ENCODE peak calls at places on chromosomes 5 and 9, in ten cellular contexts. Z, I, O, N, T, W, F, V, C and G are unnamed samples.
A peak's percentile ranks its signal among the peaks of the same experiment; 100 is the strongest.

GRCh38 chr5:33761139-33761538 is 130.7 kb downstream of the ADAMTS12 start:
- DNase-seq in N (no peak), V (no peak), T (peak; percentile 46), Z (no peak), W (no peak), I (peak; percentile 40), C (no peak), O (no peak), F (peak; percentile 35), G (no peak)

GRCh38 chr9:99680191-99680590 is 141.5 kb upstream of the NR4A3 start:
- DNase-seq in Z (no peak), I (no peak), N (no peak), F (peak; percentile 54), V (no peak), W (no peak), T (peak; percentile 64), C (no peak), O (no peak), G (peak; percentile 26)

GRCh38 chr5:10524376-10525123 is 39.3 kb upstream of the ANKRD33B start:
- DNase-seq in O (no peak), W (peak; percentile 41), F (peak; percentile 94), I (peak; percentile 50), T (peak; percentile 97), Z (no peak), C (no peak), N (no peak), V (no peak), G (peak; percentile 95)

GRCh38 chr9:115657695-115658094 is 495.9 kb upstream of the PAPPA start:
- DNase-seq in W (no peak), F (no peak), V (no peak), C (no peak), O (no peak), N (no peak), T (no peak), I (no peak), Z (no peak), G (no peak)

GRCh38 chr5:116990010-116990409 is 415.4 kb upstream of the SEMA6A start:
- DNase-seq in I (no peak), W (peak; percentile 39), C (no peak), O (no peak), V (no peak), Z (no peak), F (peak; percentile 5), N (peak; percentile 7), T (no peak), G (no peak)

GRCh38 chr9:93960971-93961841 is 6.1 kb upstream of the BARX1 start:
- DNase-seq in I (no peak), T (no peak), Z (no peak), V (peak; percentile 63), O (no peak), W (no peak), N (no peak), C (no peak), F (no peak), G (no peak)

GRCh38 chr5:145543968-145544367 is 291.2 kb downstream of the PRELID2 start:
- DNase-seq in C (no peak), O (no peak), N (no peak), F (no peak), T (no peak), Z (no peak), I (no peak), V (no peak), W (no peak), G (no peak)

GRCh38 chr5:176899946-176900782 is 1.0 kb upstream of the HK3 start:
- DNase-seq in Z (no peak), V (peak; percentile 53), O (no peak), N (no peak), I (no peak), W (no peak), F (no peak), C (no peak), T (peak; percentile 26), G (no peak)

GRCh38 chr5:181028032-181028819 is 11.8 kb upstream of the BTNL9 start:
- DNase-seq in T (no peak), N (no peak), F (no peak), V (no peak), C (no peak), I (no peak), O (no peak), Z (peak; percentile 24), W (no peak), G (no peak)

GRCh38 chr5:181020716-181021115 is 19.4 kb upstream of the BTNL9 start:
- DNase-seq in I (no peak), O (no peak), N (no peak), T (no peak), Z (peak; percentile 85), F (no peak), V (no peak), W (no peak), C (no peak), G (no peak)

GRCh38 chr5:181027452-181028031 is 12.5 kb upstream of the BTNL9 start:
- DNase-seq in N (no peak), F (no peak), C (no peak), Z (no peak), T (no peak), W (no peak), V (no peak), O (no peak), I (no peak), G (no peak)

GRCh38 chr5:181024245-181025029 is 15.6 kb upstream of the BTNL9 start:
- DNase-seq in W (no peak), C (no peak), Z (no peak), F (no peak), V (no peak), T (no peak), O (no peak), N (no peak), I (no peak), G (no peak)
- H3K4me3 ChIP-seq in W (no peak overlapping the region), C (no peak overlapping the region), Z (no peak overlapping the region), F (no peak overlapping the region), V (no peak overlapping the region), T (no peak overlapping the region), O (no peak overlapping the region), N (no peak overlapping the region), I (no peak overlapping the region), G (no peak overlapping the region)

GRCh38 chr9:109968702-109969450 is 188.9 kb downstream of the PALM2AKAP2 start:
- DNase-seq in T (peak; percentile 63), F (peak; percentile 37), O (no peak), W (no peak), I (peak; percentile 55), N (peak; percentile 11), Z (peak; percentile 32), C (no peak), V (no peak), G (no peak)
- TF ChIP-seq CTCF in T (peak; percentile 14), F (peak; percentile 39), O (peak; percentile 21), W (no peak), I (peak; percentile 43), N (peak; percentile 44), Z (peak; percentile 29), C (no peak), V (no peak), G (peak; percentile 17)

GRCh38 chr9:35684921-35685320 is 4.8 kb downstream of the TPM2 start:
- DNase-seq in V (no peak), C (no peak), I (no peak), O (no peak), T (no peak), F (no peak), N (no peak), Z (no peak), W (no peak), G (no peak)

GRCh38 chr9:35685506-35685905 is 4.2 kb downstream of the TPM2 start:
- DNase-seq in T (no peak), Z (no peak), I (no peak), F (no peak), V (no peak), W (no peak), N (no peak), O (no peak), C (no peak), G (no peak)

GRCh38 chr9:35687972-35688557 is 1.7 kb downstream of the TPM2 start:
- DNase-seq in O (no peak), C (no peak), W (no peak), T (no peak), I (no peak), V (no peak), Z (no peak), N (peak; percentile 22), F (no peak), G (no peak)

GRCh38 chr9:35687306-35687705 is 2.4 kb downstream of the TPM2 start:
- DNase-seq in O (no peak), F (no peak), W (no peak), I (no peak), C (no peak), T (no peak), N (peak; percentile 59), V (no peak), Z (no peak), G (no peak)

DNA sequence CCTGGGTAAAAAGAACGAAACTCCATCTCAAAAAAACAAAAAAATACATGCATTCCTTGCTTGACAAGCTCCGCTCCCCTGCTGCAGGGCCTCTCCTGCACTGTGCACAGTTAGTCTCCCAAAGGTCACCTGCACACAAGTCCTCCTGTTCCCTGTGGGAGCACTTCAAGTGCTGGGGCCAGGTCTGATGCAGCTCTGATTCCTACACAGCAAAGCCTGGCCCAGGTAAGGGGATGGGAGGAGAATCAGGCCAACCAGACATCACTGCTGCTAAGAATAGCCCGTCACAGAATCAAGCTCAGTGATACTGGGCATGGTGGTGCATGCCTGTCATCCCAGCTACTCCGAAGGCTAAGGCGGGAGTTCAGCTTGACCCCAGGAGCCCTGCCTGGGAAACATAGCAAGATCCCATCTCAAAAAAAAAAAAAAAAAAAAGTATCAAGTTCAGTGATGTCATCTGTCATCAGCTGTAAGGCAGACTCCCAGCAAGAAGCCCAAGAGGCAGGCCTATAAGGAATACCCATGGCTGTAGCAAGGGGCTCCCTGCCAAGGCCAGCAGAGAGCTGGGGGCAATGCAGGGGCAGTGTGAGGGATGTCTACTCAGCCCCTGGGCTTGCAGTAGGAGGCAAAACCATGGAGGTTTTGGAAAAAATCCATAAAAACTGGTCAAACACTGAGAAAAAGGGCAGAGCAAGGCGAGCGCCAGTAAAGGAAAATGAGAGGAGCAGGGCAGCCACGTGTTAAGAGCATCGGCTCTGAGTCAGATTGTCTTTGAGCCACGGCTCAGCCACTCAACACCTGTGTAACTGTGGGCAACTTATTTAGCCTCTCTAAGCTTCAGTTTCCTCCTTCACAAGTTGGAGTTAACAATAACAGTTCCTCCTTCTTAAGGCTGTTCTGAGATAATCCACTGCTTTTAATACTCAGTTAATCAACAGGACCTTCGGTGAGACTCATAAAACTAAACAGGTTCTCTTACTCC is 3.2 kb downstream of the TPM2 start:
- DNase-seq in N (peak; percentile 81), W (no peak), I (peak; percentile 44), Z (peak; percentile 52), F (peak; percentile 69), T (peak; percentile 44), V (no peak), C (no peak), O (no peak), G (no peak)
- H3K4me3 ChIP-seq in N (no peak overlapping the region), W (no peak overlapping the region), I (peak overlapping the region; percentile 87), Z (no peak overlapping the region), F (peak overlapping the region; percentile 87), T (peak overlapping the region; percentile 99), V (peak overlapping the region; percentile 94), C (peak overlapping the region; percentile 68), O (peak overlapping the region; percentile 81), G (peak overlapping the region; percentile 100)

GRCh38 chr5:64158827-64159226 is 6.8 kb upstream of the RNF180 start:
- DNase-seq in I (no peak), W (no peak), O (no peak), T (peak; percentile 24), Z (no peak), F (no peak), N (no peak), V (no peak), C (no peak), G (no peak)

GRCh38 chr5:64161420-64161819 is 4.2 kb upstream of the RNF180 start:
- DNase-seq in I (no peak), T (no peak), V (no peak), Z (no peak), O (no peak), F (no peak), N (no peak), C (no peak), W (no peak), G (no peak)

GRCh38 chr5:64163746-64164145 is 1.9 kb upstream of the RNF180 start:
- DNase-seq in V (no peak), I (no peak), W (no peak), Z (no peak), N (no peak), C (no peak), O (no peak), F (no peak), T (no peak), G (no peak)

GRCh38 chr5:64163135-64163534 is 2.5 kb upstream of the RNF180 start:
- DNase-seq in W (no peak), O (no peak), C (no peak), N (no peak), F (no peak), V (no peak), I (no peak), Z (no peak), T (no peak), G (no peak)

GRCh38 chr5:64160196-64160595 is 5.4 kb upstream of the RNF180 start:
- DNase-seq in N (no peak), F (no peak), T (no peak), I (no peak), W (no peak), V (no peak), O (no peak), Z (no peak), C (no peak), G (no peak)
- TF ChIP-seq CTCF in N (no peak), F (no peak), T (no peak), I (no peak), W (no peak), V (no peak), O (no peak), Z (no peak), C (no peak), G (no peak)